ENCODE peak calls at places on chromosomes 12 and 14, in seven cellular contexts. I, V, X, D, P, Z and K are unnamed samples. For H3K4me1, the result is how much of the 10 kb centered on the place peaks cover.

GRCh38 chr14:83632375-83632774 is 1897.6 kb upstream of the FLRT2 start:
- DNase-seq in I (peak), V (no peak), X (no peak), D (no peak), P (no peak), Z (no peak), K (no peak)

GRCh38 chr14:56860441-56860840 is 50.2 kb upstream of the OTX2 start:
- DNase-seq in I (no peak), V (no peak), X (no peak), D (no peak), P (no peak), Z (no peak), K (no peak)

GRCh38 chr14:93036652-93037341 is 78.9 kb downstream of the ITPK1 start:
- DNase-seq in I (peak), V (no peak), X (peak), D (peak), P (no peak), Z (no peak), K (no peak)

GRCh38 chr12:124568431-124569374 is 1.3 kb upstream of the NCOR2 start:
- DNase-seq in I (peak), V (peak), X (peak), D (peak), P (peak), Z (peak), K (no peak)

GRCh38 chr14:106069786-106070185 is 543.4 kb downstream of the TMEM121 start:
- DNase-seq in I (no peak), V (no peak), X (no peak), D (no peak), P (no peak), Z (no peak), K (no peak)

GRCh38 chr12:112001555-112001954 is 11.4 kb downstream of the TMEM116 start:
- DNase-seq in I (no peak), V (no peak), X (no peak), D (no peak), P (no peak), Z (no peak), K (no peak)

GRCh38 chr14:75246546-75247285 is 31.9 kb upstream of the FOS start:
- DNase-seq in I (no peak), V (no peak), X (no peak), D (no peak), P (no peak), Z (no peak), K (no peak)

GRCh38 chr14:54502602-54503001 is 7.1 kb upstream of the CGRRF1 start:
- DNase-seq in I (no peak), V (no peak), X (no peak), D (no peak), P (no peak), Z (no peak), K (no peak)

GRCh38 chr12:52798003-52798670 is 2.2 kb upstream of the KRT3 start:
- DNase-seq in I (no peak), V (no peak), X (no peak), D (no peak), P (no peak), Z (no peak), K (no peak)

GRCh38 chr12:52037248-52037861 is 13.9 kb upstream of the NR4A1 start:
- DNase-seq in I (peak), V (no peak), X (peak), D (no peak), P (peak), Z (peak), K (no peak)

GRCh38 chr12:124688356-124688992 is 121.1 kb upstream of the NCOR2 start:
- DNase-seq in I (no peak), V (no peak), X (no peak), D (no peak), P (no peak), Z (no peak), K (no peak)

GRCh38 chr12:121793501-121793835 is at the start of gene RHOF:
- DNase-seq in I (peak), V (peak), X (no peak), D (no peak), P (no peak), Z (peak), K (no peak)

GRCh38 chr14:73777420-73777819 is 63.2 kb upstream of the PNMA1 start:
- DNase-seq in I (peak), V (no peak), X (peak), D (no peak), P (peak), Z (no peak), K (no peak)

GRCh38 chr12:116130431-116130830 is 147.1 kb downstream of the MED13L start:
- DNase-seq in I (no peak), V (no peak), X (no peak), D (no peak), P (no peak), Z (peak), K (no peak)

GRCh38 chr12:94560416-94561221 is 89.7 kb downstream of the TMCC3 start:
- DNase-seq in I (peak), V (peak), X (no peak), D (no peak), P (peak), Z (no peak), K (peak)

GRCh38 chr12:77888611-77889010 is 57.9 kb downstream of the NAV3 start:
- DNase-seq in I (no peak), V (peak), X (no peak), D (peak), P (no peak), Z (no peak), K (no peak)

GRCh38 chr14:37590096-37590809 is 4.8 kb downstream of the FOXA1 start:
- DNase-seq in I (no peak), V (peak), X (no peak), D (no peak), P (no peak), Z (no peak), K (no peak)

GRCh38 chr14:68377459-68377858 is 415.4 kb downstream of the ZFP36L1 start:
- DNase-seq in I (peak), V (peak), X (peak), D (peak), P (no peak), Z (no peak), K (no peak)

GRCh38 chr12:127257366-127257935 is 1009.5 kb upstream of the TMEM132C start:
- DNase-seq in I (no peak), V (no peak), X (no peak), D (no peak), P (no peak), Z (no peak), K (no peak)

GRCh38 chr14:95516554-95517209 is at the start of gene SYNE3:
- DNase-seq in I (peak), V (peak), X (peak), D (no peak), P (no peak), Z (peak), K (no peak)

GRCh38 chr14:95515523-95516517 is 630 bp downstream of the SYNE3 start:
- DNase-seq in I (peak), V (peak), X (peak), D (peak), P (peak), Z (peak), K (no peak)

GRCh38 chr14:95520346-95520745 is 3.9 kb upstream of the SYNE3 start:
- DNase-seq in I (no peak), V (no peak), X (no peak), D (no peak), P (no peak), Z (no peak), K (no peak)

GRCh38 chr14:95519699-95520098 is 3.2 kb upstream of the SYNE3 start:
- DNase-seq in I (no peak), V (no peak), X (peak), D (no peak), P (no peak), Z (peak), K (peak)

DNA sequence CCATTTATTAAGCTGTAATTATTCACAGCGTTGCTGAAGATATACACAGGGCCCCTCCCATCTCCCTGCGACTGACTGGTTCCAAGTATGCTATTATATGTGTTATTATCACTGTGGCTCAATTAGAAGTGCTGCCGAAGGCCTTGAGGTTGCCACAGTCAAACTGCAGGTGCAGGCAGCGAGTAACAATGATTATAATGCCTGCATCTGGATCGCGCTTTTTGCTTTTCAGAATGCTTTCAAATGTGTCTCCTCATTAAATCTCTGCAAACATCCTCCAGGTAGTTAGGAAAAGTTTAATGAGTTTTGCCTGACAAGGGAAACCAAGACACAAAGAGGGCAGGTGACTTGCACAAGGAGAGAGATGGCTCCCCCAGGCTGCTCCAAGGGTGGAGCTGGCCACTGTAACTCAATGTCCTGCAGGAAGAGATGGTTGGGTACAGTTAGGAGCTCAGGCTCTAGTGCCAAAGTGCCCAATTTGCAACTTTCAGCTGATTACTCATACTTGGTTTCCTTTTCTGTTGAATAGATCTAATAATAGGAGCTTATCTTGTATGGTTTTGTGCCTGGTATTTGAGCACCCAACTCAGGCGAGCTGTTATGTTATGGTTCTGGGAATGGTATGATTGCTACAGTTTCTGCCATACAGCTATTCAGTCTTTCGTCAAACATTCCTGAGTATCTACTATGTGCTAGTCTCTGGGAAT is 1.7 kb upstream of the SYNE3 start:
- DNase-seq in I (no peak), V (peak), X (no peak), D (no peak), P (no peak), Z (no peak), K (no peak)
- H3K4me1 ChIP-seq in I (under half), V (under half), X (under half), D (under half), P (under half), Z (half or more), K (half or more)

GRCh38 chr14:22800356-22800755 is 14.9 kb downstream of the SLC7A7 start:
- DNase-seq in I (no peak), V (no peak), X (no peak), D (no peak), P (no peak), Z (no peak), K (no peak)
- H3K27ac ChIP-seq in I (no peak), V (no peak), X (no peak), D (no peak), P (no peak), Z (no peak), K (no peak)

GRCh38 chr14:104787736-104788532 is 7.6 kb downstream of the AKT1 start:
- DNase-seq in I (no peak), V (no peak), X (no peak), D (no peak), P (no peak), Z (no peak), K (no peak)

GRCh38 chr14:104784846-104785707 is 10.5 kb downstream of the AKT1 start:
- DNase-seq in I (no peak), V (no peak), X (no peak), D (no peak), P (no peak), Z (no peak), K (no peak)

GRCh38 chr14:104785708-104786080 is 9.9 kb downstream of the AKT1 start:
- DNase-seq in I (no peak), V (no peak), X (no peak), D (no peak), P (no peak), Z (no peak), K (no peak)

GRCh38 chr14:104786726-104787675 is 8.5 kb downstream of the AKT1 start:
- DNase-seq in I (no peak), V (no peak), X (no peak), D (no peak), P (no peak), Z (no peak), K (no peak)

GRCh38 chr14:104786091-104786586 is 9.4 kb downstream of the AKT1 start:
- DNase-seq in I (no peak), V (no peak), X (no peak), D (no peak), P (no peak), Z (no peak), K (no peak)
- H3K4me1 ChIP-seq in I (under half), V (under half), X (half or more), D (under half), P (under half), Z (under half), K (under half)

GRCh38 chr14:53215101-53215500 is 62.0 kb upstream of the DDHD1 start:
- DNase-seq in I (no peak), V (no peak), X (no peak), D (no peak), P (no peak), Z (no peak), K (no peak)

GRCh38 chr14:53218161-53218560 is 65.0 kb upstream of the DDHD1 start:
- DNase-seq in I (no peak), V (no peak), X (no peak), D (no peak), P (no peak), Z (no peak), K (no peak)

GRCh38 chr14:53214384-53214783 is 61.3 kb upstream of the DDHD1 start:
- DNase-seq in I (peak), V (no peak), X (no peak), D (no peak), P (no peak), Z (no peak), K (no peak)

GRCh38 chr14:53217283-53217994 is 64.3 kb upstream of the DDHD1 start:
- DNase-seq in I (peak), V (peak), X (peak), D (peak), P (peak), Z (peak), K (peak)
- H3K27ac ChIP-seq in I (no peak), V (no peak), X (peak), D (peak), P (no peak), Z (peak), K (no peak)

GRCh38 chr12:55705802-55706402 is 1.8 kb downstream of the ITGA7 start:
- DNase-seq in I (peak), V (peak), X (no peak), D (peak), P (peak), Z (no peak), K (no peak)

GRCh38 chr12:55706840-55707671 is 648 bp downstream of the ITGA7 start:
- DNase-seq in I (peak), V (no peak), X (no peak), D (no peak), P (peak), Z (no peak), K (no peak)

GRCh38 chr12:55703976-55704761 is 3.5 kb downstream of the ITGA7 start:
- DNase-seq in I (no peak), V (no peak), X (peak), D (peak), P (no peak), Z (no peak), K (no peak)

GRCh38 chr12:55703288-55703687 is 4.4 kb downstream of the ITGA7 start:
- DNase-seq in I (no peak), V (no peak), X (peak), D (no peak), P (no peak), Z (no peak), K (no peak)

DNA sequence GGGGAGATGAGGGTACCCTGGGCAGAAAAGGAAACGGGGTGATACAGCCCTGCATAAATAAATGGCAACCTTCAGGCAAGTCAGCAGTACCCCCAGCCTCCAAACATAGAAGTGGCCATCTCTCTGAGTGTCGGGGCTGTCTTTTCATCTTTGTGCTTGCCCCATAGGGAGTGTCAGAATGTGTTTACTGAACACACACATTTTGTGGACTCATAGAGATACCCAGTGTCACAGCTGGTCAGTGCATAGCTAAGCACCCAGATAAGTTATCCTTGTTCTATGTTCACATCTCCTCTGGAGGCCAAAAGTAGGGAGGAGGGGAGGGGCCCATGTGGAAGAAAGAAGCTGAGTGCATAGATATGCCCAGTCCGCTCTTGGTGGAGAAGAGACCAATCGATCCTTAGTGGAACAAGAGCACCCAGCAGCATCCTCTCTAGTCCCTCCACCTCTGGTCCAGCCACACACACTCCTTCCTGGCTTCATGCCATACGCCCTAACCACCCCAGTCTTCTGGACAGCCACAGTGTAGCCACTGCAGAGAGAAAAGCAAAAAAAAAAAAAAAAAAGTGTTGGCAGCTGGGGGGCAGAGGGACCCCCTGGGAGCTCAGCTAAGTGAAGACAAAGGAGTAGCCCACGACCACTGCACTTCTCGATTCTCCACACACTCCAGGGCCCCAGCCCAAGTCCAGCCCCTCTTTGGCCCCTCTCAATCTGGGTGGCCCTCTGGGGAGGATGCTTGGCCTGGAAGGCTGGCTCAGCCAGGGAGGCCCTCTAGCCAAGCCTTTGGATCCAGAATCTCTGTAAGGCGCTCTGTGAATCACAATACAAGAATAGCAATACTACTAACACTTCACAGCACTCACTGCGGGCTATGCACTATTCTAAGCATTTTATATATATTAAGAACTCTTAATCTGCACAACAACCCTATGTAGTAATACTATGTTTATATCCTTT is 2.6 kb downstream of the ITGA7 start:
- DNase-seq in I (no peak), V (no peak), X (no peak), D (no peak), P (no peak), Z (no peak), K (no peak)
- H3K4me1 ChIP-seq in I (under half), V (under half), X (half or more), D (under half), P (under half), Z (under half), K (under half)